ENCODE peak calls at places on chromosomes 1 and 21, in eight cellular contexts. I is body of pancreas, Q is kidney epithelial cell, N is lower lobe of right lung, P is psoas muscle, T is AG09309, Z is heart left ventricle, G is fibroblast of pulmonary artery. E is an unnamed sample.

GRCh38 chr1:176206006-176206960 is 803 bp downstream of the COP1 start:
- DNase-seq in I (peak; percentile 37), Q (no peak), N (peak; percentile 63), P (peak; percentile 54), T (no peak), Z (no peak), G (peak; percentile 31), E (peak; percentile 42)

GRCh38 chr1:5404412-5405203 is 587.6 kb downstream of the NPHP4 start:
- DNase-seq in I (peak; percentile 76), Q (no peak), N (no peak), P (no peak), T (no peak), Z (no peak), G (no peak), E (no peak)

GRCh38 chr21:25639167-25639921 is at the start of gene JAM2:
- DNase-seq in I (peak; percentile 15), Q (no peak), N (peak; percentile 48), P (peak; percentile 64), T (no peak), Z (peak; percentile 76), G (peak; percentile 6), E (peak; percentile 36)

GRCh38 chr1:32716312-32717126 is 13.9 kb upstream of the SYNC start:
- DNase-seq in I (peak; percentile 99), Q (no peak), N (peak; percentile 96), P (peak; percentile 68), T (no peak), Z (no peak), G (peak; percentile 20), E (no peak)

GRCh38 chr1:74767490-74767889 is 34.5 kb downstream of the TYW3 start:
- DNase-seq in I (peak; percentile 6), Q (no peak), N (no peak), P (no peak), T (no peak), Z (no peak), G (peak; percentile 25), E (no peak)

GRCh38 chr1:51519048-51519856 is at the start of gene EPS15:
- DNase-seq in I (peak; percentile 91), Q (no peak), N (peak; percentile 93), P (peak; percentile 94), T (no peak), Z (peak; percentile 94), G (peak; percentile 80), E (peak; percentile 80)

GRCh38 chr1:241533375-241534115 is 1.4 kb downstream of the KMO start:
- DNase-seq in I (no peak), Q (no peak), N (no peak), P (no peak), T (no peak), Z (no peak), G (no peak), E (no peak)

GRCh38 chr1:3898994-3899775 is 887 bp downstream of the C1orf174 start:
- DNase-seq in I (no peak), Q (no peak), N (no peak), P (no peak), T (no peak), Z (no peak), G (no peak), E (no peak)

GRCh38 chr21:46041183-46041582 is 56.7 kb upstream of the COL6A2 start:
- DNase-seq in I (no peak), Q (no peak), N (no peak), P (no peak), T (no peak), Z (no peak), G (no peak), E (no peak)

GRCh38 chr1:156805766-156806511 is 10.7 kb downstream of the SH2D2A start:
- DNase-seq in I (peak; percentile 50), Q (no peak), N (no peak), P (peak; percentile 73), T (peak; percentile 89), Z (no peak), G (peak; percentile 56), E (peak; percentile 73)

GRCh38 chr1:76425843-76426145 is 351.2 kb downstream of the ST6GALNAC3 start:
- DNase-seq in I (no peak), Q (no peak), N (no peak), P (no peak), T (no peak), Z (no peak), G (peak; percentile 86), E (peak; percentile 66)

GRCh38 chr1:89724369-89725015 is 91.6 kb downstream of the LRRC8C start:
- DNase-seq in I (peak; percentile 16), Q (no peak), N (no peak), P (peak; percentile 38), T (no peak), Z (no peak), G (peak; percentile 56), E (no peak)

GRCh38 chr1:3015744-3016143 is 5.5 kb upstream of the ACTRT2 start:
- DNase-seq in I (no peak), Q (no peak), N (no peak), P (no peak), T (no peak), Z (no peak), G (no peak), E (no peak)

GRCh38 chr1:55129194-55129728 is 85.9 kb downstream of the USP24 start:
- DNase-seq in I (peak; percentile 54), Q (no peak), N (no peak), P (no peak), T (peak; percentile 46), Z (no peak), G (peak; percentile 89), E (peak; percentile 87)

GRCh38 chr21:45557611-45558043 is 15.4 kb upstream of the SLC19A1 start:
- DNase-seq in I (no peak), Q (no peak), N (no peak), P (peak; percentile 43), T (no peak), Z (no peak), G (no peak), E (no peak)

GRCh38 chr21:26801524-26801923 is 43.7 kb downstream of the ADAMTS1 start:
- DNase-seq in I (no peak), Q (no peak), N (no peak), P (no peak), T (peak; percentile 87), Z (no peak), G (peak; percentile 94), E (peak; percentile 66)

GRCh38 chr21:42747267-42747701 is 93.9 kb downstream of the PDE9A start:
- DNase-seq in I (no peak), Q (no peak), N (no peak), P (no peak), T (no peak), Z (peak; percentile 51), G (no peak), E (no peak)

DNA sequence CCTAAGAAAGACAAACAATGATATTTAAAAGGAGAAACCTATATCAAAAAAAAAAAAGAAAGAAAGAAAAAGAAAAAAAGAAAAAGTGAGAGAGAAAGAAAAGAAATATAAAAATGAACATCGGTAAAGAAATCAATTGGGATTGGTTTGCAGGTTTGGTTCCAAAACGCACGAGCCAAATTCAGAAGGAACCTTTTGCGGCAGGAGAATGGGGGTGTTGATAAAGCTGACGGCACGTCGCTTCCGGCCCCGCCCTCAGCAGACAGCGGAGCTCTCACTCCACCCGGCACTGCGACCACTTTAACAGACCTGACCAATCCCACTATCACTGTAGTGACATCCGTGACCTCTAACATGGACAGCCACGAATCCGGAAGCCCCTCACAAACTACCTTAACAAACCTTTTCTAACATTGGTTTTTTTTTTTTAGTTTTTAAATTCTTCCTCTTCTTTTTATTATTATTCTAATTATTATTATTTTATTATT is 11.7 kb downstream of the LHX9 start:
- DNase-seq in I (no peak), Q (no peak), N (peak; percentile 41), P (no peak), T (no peak), Z (no peak), G (no peak), E (no peak)
- H3K4me3 ChIP-seq in I (no peak overlapping the region), Q (peak overlapping the region; percentile 25), N (no peak overlapping the region), P (no peak overlapping the region), T (no peak overlapping the region), Z (no peak overlapping the region), G (peak overlapping the region; percentile 41), E (peak overlapping the region; percentile 40)

GRCh38 chr1:169849346-169850022 is 44.2 kb downstream of the SCYL3 start:
- DNase-seq in I (no peak), Q (no peak), N (no peak), P (no peak), T (no peak), Z (no peak), G (no peak), E (no peak)
- TF ChIP-seq CTCF in I (no peak), Q (no peak), N (no peak), P (no peak), T (no peak), Z (no peak), G (no peak), E (no peak)

GRCh38 chr1:27138927-27139326 is 16.0 kb downstream of the SLC9A1 start:
- DNase-seq in I (no peak), Q (no peak), N (no peak), P (no peak), T (no peak), Z (no peak), G (no peak), E (no peak)

GRCh38 chr1:27135920-27136551 is 18.9 kb downstream of the SLC9A1 start:
- DNase-seq in I (no peak), Q (no peak), N (no peak), P (no peak), T (no peak), Z (no peak), G (no peak), E (no peak)

GRCh38 chr1:27138368-27138767 is 16.6 kb downstream of the SLC9A1 start:
- DNase-seq in I (no peak), Q (no peak), N (no peak), P (peak; percentile 75), T (no peak), Z (no peak), G (no peak), E (no peak)

GRCh38 chr1:27137544-27138075 is 17.3 kb downstream of the SLC9A1 start:
- DNase-seq in I (no peak), Q (no peak), N (peak; percentile 86), P (peak; percentile 64), T (no peak), Z (peak; percentile 71), G (no peak), E (no peak)

GRCh38 chr1:27137022-27137542 is 17.8 kb downstream of the SLC9A1 start:
- DNase-seq in I (peak; percentile 62), Q (no peak), N (peak; percentile 91), P (peak; percentile 78), T (no peak), Z (peak; percentile 81), G (no peak), E (no peak)
- H3K4me3 ChIP-seq in I (no peak overlapping the region), Q (no peak overlapping the region), N (peak overlapping the region; percentile 27), P (no peak overlapping the region), T (no peak overlapping the region), Z (no peak overlapping the region), G (no peak overlapping the region), E (no peak overlapping the region)

DNA sequence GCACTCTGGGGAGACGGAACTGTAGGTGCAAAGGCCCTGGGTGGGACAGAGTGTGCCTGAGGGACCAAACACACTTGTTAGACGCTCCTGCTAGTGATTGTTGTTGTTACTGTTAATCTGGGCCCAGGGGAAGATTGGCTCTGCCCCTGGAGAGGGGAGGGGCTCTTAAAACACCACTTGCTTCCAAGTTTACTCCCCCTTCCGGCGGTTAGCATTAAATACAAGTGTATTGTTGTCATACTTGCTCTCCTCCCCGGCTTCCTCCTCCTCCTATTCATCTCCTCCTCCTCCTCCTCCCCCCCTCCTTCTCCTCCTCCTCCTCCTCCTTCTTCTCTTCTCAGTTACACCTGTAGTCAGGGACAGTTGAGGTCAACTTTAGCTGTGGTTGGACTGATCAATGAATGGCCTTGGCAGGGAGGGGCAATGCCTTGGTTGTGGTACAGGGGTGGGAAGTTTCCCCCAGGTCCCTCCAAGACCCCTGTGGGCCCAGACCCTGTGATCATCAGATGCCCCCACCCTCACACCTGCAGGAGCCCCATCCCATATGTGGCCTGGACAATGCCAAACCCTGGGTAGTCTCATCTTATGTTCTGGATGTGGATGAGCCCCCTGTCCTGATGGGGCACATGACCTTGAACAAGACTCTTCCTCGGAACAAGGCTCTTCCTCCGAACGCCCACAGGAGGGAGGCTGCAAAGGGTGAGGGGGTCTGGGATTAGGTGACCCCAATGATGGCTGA is 217.3 kb downstream of the PTPRU start:
- DNase-seq in I (peak; percentile 42), Q (no peak), N (no peak), P (no peak), T (peak; percentile 5), Z (no peak), G (peak; percentile 63), E (peak; percentile 12)
- TF ChIP-seq CTCF in I (peak; percentile 39), Q (peak; percentile 37), N (no peak), P (no peak), T (no peak), Z (peak; percentile 37), G (peak; percentile 34), E (peak; percentile 36)